ENCODE peak calls at places on chromosomes 16 and 17, in seven cellular contexts. G, M, I, J, L, U and R are unnamed samples.

GRCh38 chr17:5509482-5509881 is 23.1 kb downstream of the MIS12 start:
- DNase-seq in I (no peak), L (no peak), M (no peak), G (no peak), J (no peak), U (peak), R (no peak)

GRCh38 chr17:8223356-8224063 is 13.1 kb upstream of the AURKB start:
- DNase-seq in G (peak), U (peak), M (peak), J (peak), I (no peak), L (peak), R (peak)

GRCh38 chr17:82972836-82973372 is 106.5 kb upstream of the METRNL start:
- DNase-seq in J (no peak), U (no peak), I (no peak), L (no peak), G (no peak), M (no peak), R (no peak)

GRCh38 chr17:79874329-79874981 is 35.2 kb upstream of the CBX4 start:
- DNase-seq in M (no peak), U (no peak), L (no peak), I (no peak), J (peak), G (no peak), R (no peak)

GRCh38 chr17:39231587-39232551 is 6.1 kb upstream of the STAC2 start:
- DNase-seq in J (peak), I (no peak), M (no peak), G (no peak), U (peak), L (peak), R (peak)

GRCh38 chr17:74160656-74161500 is 42.6 kb upstream of the RPL38 start:
- DNase-seq in U (no peak), J (no peak), G (no peak), L (no peak), I (no peak), M (no peak), R (no peak)

GRCh38 chr16:3235856-3236669 is 1.1 kb upstream of the ZNF200 start:
- DNase-seq in G (no peak), J (peak), M (no peak), U (no peak), L (peak), I (no peak), R (peak)

GRCh38 chr17:31225831-31226230 is 71.2 kb downstream of the OMG start:
- DNase-seq in L (no peak), M (no peak), I (no peak), J (no peak), U (no peak), G (no peak), R (no peak)

GRCh38 chr16:919658-920631 is 50.8 kb downstream of the LMF1 start:
- DNase-seq in M (no peak), L (no peak), G (no peak), I (no peak), U (peak), J (no peak), R (no peak)